ENCODE peak calls at places on chromosomes 11 and 22, in eight cellular contexts. One of them, this sample, is unnamed.

GRCh38 chr11:121762820-121763219 is 310.1 kb upstream of the SORL1-AS1 start:
- DNase-seq in activated naive CD4-positive, alpha-beta T cell: no peak
- DNase-seq in anterior cingulate cortex: no peak
- DNase-seq in stimulated activated CD4-positive, alpha-beta T cell treated with anti-CD3 and anti-CD28 coated beads, Interleukin-12 subunit alpha, Interleukin-12 subunit beta, amount 100 ng/mL, for 24 hours: no peak
- DNase-seq in dermis blood vessel endothelial cell: peak
- DNase-seq in breast epithelium: no peak
- DNase-seq in T47D: no peak
- DNase-seq in activated CD8-positive, alpha-beta memory T cell treated with anti-CD3 and anti-CD28 coated beads for 1 hour: no peak
- DNase-seq in this sample: no peak

GRCh38 chr11:44176541-44177213 is 81.2 kb downstream of the EXT2 start:
- DNase-seq in dermis blood vessel endothelial cell: no peak
- DNase-seq in activated naive CD4-positive, alpha-beta T cell: no peak
- DNase-seq in breast epithelium: no peak
- DNase-seq in anterior cingulate cortex: no peak
- DNase-seq in T47D: no peak
- DNase-seq in activated CD8-positive, alpha-beta memory T cell treated with anti-CD3 and anti-CD28 coated beads for 1 hour: no peak
- DNase-seq in stimulated activated CD4-positive, alpha-beta T cell treated with anti-CD3 and anti-CD28 coated beads, Interleukin-12 subunit alpha, Interleukin-12 subunit beta, amount 100 ng/mL, for 24 hours: no peak
- DNase-seq in this sample: no peak

GRCh38 chr22:36409067-36409466 is 21.3 kb upstream of the MYH9 start:
- DNase-seq in anterior cingulate cortex: no peak
- DNase-seq in activated CD8-positive, alpha-beta memory T cell treated with anti-CD3 and anti-CD28 coated beads for 1 hour: no peak
- DNase-seq in activated naive CD4-positive, alpha-beta T cell: no peak
- DNase-seq in stimulated activated CD4-positive, alpha-beta T cell treated with anti-CD3 and anti-CD28 coated beads, Interleukin-12 subunit alpha, Interleukin-12 subunit beta, amount 100 ng/mL, for 24 hours: no peak
- DNase-seq in dermis blood vessel endothelial cell: no peak
- DNase-seq in breast epithelium: no peak
- DNase-seq in T47D: no peak
- DNase-seq in this sample: no peak

GRCh38 chr11:20015529-20016427 is 144.5 kb downstream of the DBX1 start:
- DNase-seq in activated naive CD4-positive, alpha-beta T cell: no peak
- DNase-seq in breast epithelium: no peak
- DNase-seq in T47D: no peak
- DNase-seq in stimulated activated CD4-positive, alpha-beta T cell treated with anti-CD3 and anti-CD28 coated beads, Interleukin-12 subunit alpha, Interleukin-12 subunit beta, amount 100 ng/mL, for 24 hours: no peak
- DNase-seq in dermis blood vessel endothelial cell: peak
- DNase-seq in activated CD8-positive, alpha-beta memory T cell treated with anti-CD3 and anti-CD28 coated beads for 1 hour: no peak
- DNase-seq in anterior cingulate cortex: no peak
- DNase-seq in this sample: no peak

GRCh38 chr11:105432241-105432995 is 177.5 kb upstream of the GRIA4 start:
- DNase-seq in anterior cingulate cortex: no peak
- DNase-seq in activated CD8-positive, alpha-beta memory T cell treated with anti-CD3 and anti-CD28 coated beads for 1 hour: no peak
- DNase-seq in T47D: no peak
- DNase-seq in breast epithelium: no peak
- DNase-seq in activated naive CD4-positive, alpha-beta T cell: no peak
- DNase-seq in stimulated activated CD4-positive, alpha-beta T cell treated with anti-CD3 and anti-CD28 coated beads, Interleukin-12 subunit alpha, Interleukin-12 subunit beta, amount 100 ng/mL, for 24 hours: no peak
- DNase-seq in dermis blood vessel endothelial cell: peak
- DNase-seq in this sample: no peak

GRCh38 chr11:19332476-19332875 is 91.7 kb upstream of the E2F8 start:
- DNase-seq in anterior cingulate cortex: no peak
- DNase-seq in T47D: no peak
- DNase-seq in breast epithelium: no peak
- DNase-seq in stimulated activated CD4-positive, alpha-beta T cell treated with anti-CD3 and anti-CD28 coated beads, Interleukin-12 subunit alpha, Interleukin-12 subunit beta, amount 100 ng/mL, for 24 hours: no peak
- DNase-seq in dermis blood vessel endothelial cell: no peak
- DNase-seq in activated CD8-positive, alpha-beta memory T cell treated with anti-CD3 and anti-CD28 coated beads for 1 hour: no peak
- DNase-seq in activated naive CD4-positive, alpha-beta T cell: no peak
- DNase-seq in this sample: no peak

GRCh38 chr11:18563090-18563730 is 25.3 kb downstream of the UEVLD start:
- DNase-seq in anterior cingulate cortex: no peak
- DNase-seq in T47D: no peak
- DNase-seq in stimulated activated CD4-positive, alpha-beta T cell treated with anti-CD3 and anti-CD28 coated beads, Interleukin-12 subunit alpha, Interleukin-12 subunit beta, amount 100 ng/mL, for 24 hours: no peak
- DNase-seq in activated CD8-positive, alpha-beta memory T cell treated with anti-CD3 and anti-CD28 coated beads for 1 hour: no peak
- DNase-seq in activated naive CD4-positive, alpha-beta T cell: no peak
- DNase-seq in breast epithelium: no peak
- DNase-seq in dermis blood vessel endothelial cell: no peak
- DNase-seq in this sample: no peak

GRCh38 chr11:126329644-126330200 is 25.8 kb upstream of the ST3GAL4 start:
- DNase-seq in activated naive CD4-positive, alpha-beta T cell: no peak
- DNase-seq in dermis blood vessel endothelial cell: no peak
- DNase-seq in T47D: no peak
- DNase-seq in activated CD8-positive, alpha-beta memory T cell treated with anti-CD3 and anti-CD28 coated beads for 1 hour: no peak
- DNase-seq in stimulated activated CD4-positive, alpha-beta T cell treated with anti-CD3 and anti-CD28 coated beads, Interleukin-12 subunit alpha, Interleukin-12 subunit beta, amount 100 ng/mL, for 24 hours: no peak
- DNase-seq in breast epithelium: no peak
- DNase-seq in anterior cingulate cortex: no peak
- DNase-seq in this sample: no peak

GRCh38 chr11:108826136-108826535 is 161.3 kb downstream of the DDX10 start:
- DNase-seq in stimulated activated CD4-positive, alpha-beta T cell treated with anti-CD3 and anti-CD28 coated beads, Interleukin-12 subunit alpha, Interleukin-12 subunit beta, amount 100 ng/mL, for 24 hours: no peak
- DNase-seq in dermis blood vessel endothelial cell: peak
- DNase-seq in activated CD8-positive, alpha-beta memory T cell treated with anti-CD3 and anti-CD28 coated beads for 1 hour: no peak
- DNase-seq in anterior cingulate cortex: no peak
- DNase-seq in breast epithelium: no peak
- DNase-seq in activated naive CD4-positive, alpha-beta T cell: no peak
- DNase-seq in T47D: no peak
- DNase-seq in this sample: no peak

GRCh38 chr11:114156131-114156581 is 96.6 kb downstream of the ZBTB16 start:
- DNase-seq in activated naive CD4-positive, alpha-beta T cell: no peak
- DNase-seq in T47D: no peak
- DNase-seq in activated CD8-positive, alpha-beta memory T cell treated with anti-CD3 and anti-CD28 coated beads for 1 hour: no peak
- DNase-seq in breast epithelium: peak
- DNase-seq in anterior cingulate cortex: no peak
- DNase-seq in stimulated activated CD4-positive, alpha-beta T cell treated with anti-CD3 and anti-CD28 coated beads, Interleukin-12 subunit alpha, Interleukin-12 subunit beta, amount 100 ng/mL, for 24 hours: no peak
- DNase-seq in dermis blood vessel endothelial cell: no peak
- DNase-seq in this sample: no peak

GRCh38 chr22:19120829-19121630 is 1.2 kb downstream of the DGCR2 start:
- DNase-seq in anterior cingulate cortex: no peak
- DNase-seq in T47D: peak
- DNase-seq in stimulated activated CD4-positive, alpha-beta T cell treated with anti-CD3 and anti-CD28 coated beads, Interleukin-12 subunit alpha, Interleukin-12 subunit beta, amount 100 ng/mL, for 24 hours: no peak
- DNase-seq in activated naive CD4-positive, alpha-beta T cell: no peak
- DNase-seq in activated CD8-positive, alpha-beta memory T cell treated with anti-CD3 and anti-CD28 coated beads for 1 hour: no peak
- DNase-seq in breast epithelium: peak
- DNase-seq in dermis blood vessel endothelial cell: peak
- DNase-seq in this sample: no peak

GRCh38 chr11:8906629-8907028 is 4.4 kb upstream of the AKIP1 start:
- DNase-seq in stimulated activated CD4-positive, alpha-beta T cell treated with anti-CD3 and anti-CD28 coated beads, Interleukin-12 subunit alpha, Interleukin-12 subunit beta, amount 100 ng/mL, for 24 hours: no peak
- DNase-seq in dermis blood vessel endothelial cell: peak
- DNase-seq in T47D: no peak
- DNase-seq in activated naive CD4-positive, alpha-beta T cell: no peak
- DNase-seq in breast epithelium: no peak
- DNase-seq in anterior cingulate cortex: no peak
- DNase-seq in activated CD8-positive, alpha-beta memory T cell treated with anti-CD3 and anti-CD28 coated beads for 1 hour: no peak
- DNase-seq in this sample: no peak

GRCh38 chr11:118415051-118415738 is 13.8 kb downstream of the ATP5MG start:
- DNase-seq in stimulated activated CD4-positive, alpha-beta T cell treated with anti-CD3 and anti-CD28 coated beads, Interleukin-12 subunit alpha, Interleukin-12 subunit beta, amount 100 ng/mL, for 24 hours: no peak
- DNase-seq in activated naive CD4-positive, alpha-beta T cell: no peak
- DNase-seq in breast epithelium: no peak
- DNase-seq in activated CD8-positive, alpha-beta memory T cell treated with anti-CD3 and anti-CD28 coated beads for 1 hour: no peak
- DNase-seq in T47D: no peak
- DNase-seq in anterior cingulate cortex: no peak
- DNase-seq in dermis blood vessel endothelial cell: no peak
- DNase-seq in this sample: no peak

GRCh38 chr11:69598147-69598546 is 42.8 kb upstream of the CCND1 start:
- DNase-seq in T47D: peak
- DNase-seq in anterior cingulate cortex: no peak
- DNase-seq in activated naive CD4-positive, alpha-beta T cell: no peak
- DNase-seq in breast epithelium: no peak
- DNase-seq in activated CD8-positive, alpha-beta memory T cell treated with anti-CD3 and anti-CD28 coated beads for 1 hour: no peak
- DNase-seq in stimulated activated CD4-positive, alpha-beta T cell treated with anti-CD3 and anti-CD28 coated beads, Interleukin-12 subunit alpha, Interleukin-12 subunit beta, amount 100 ng/mL, for 24 hours: no peak
- DNase-seq in dermis blood vessel endothelial cell: peak
- DNase-seq in this sample: no peak